ENCODE peak calls at places on chromosomes 5 and 9, in eight cellular contexts. One of them, this sample, is unnamed.

GRCh38 chr5:95611396-95611795 is 8.5 kb upstream of the GPR150 start:
- DNase-seq in ovary: no peak
- DNase-seq in cardiac muscle cell: no peak
- DNase-seq in heart left ventricle: no peak
- DNase-seq in HepG2: no peak
- DNase-seq in A549: no peak
- DNase-seq in effector memory CD4-positive, alpha-beta T cell: no peak
- DNase-seq in lung: no peak
- DNase-seq in this sample: no peak

GRCh38 chr9:115672477-115673316 is 480.9 kb upstream of the PAPPA start:
- DNase-seq in heart left ventricle: no peak
- DNase-seq in lung: no peak
- DNase-seq in cardiac muscle cell: peak; percentile 94
- DNase-seq in A549: peak; percentile 84
- DNase-seq in effector memory CD4-positive, alpha-beta T cell: no peak
- DNase-seq in HepG2: peak; percentile 1
- DNase-seq in ovary: no peak
- DNase-seq in this sample: no peak

GRCh38 chr5:459562-460412 is 16.8 kb downstream of the EXOC3 start:
- DNase-seq in ovary: no peak
- DNase-seq in effector memory CD4-positive, alpha-beta T cell: no peak
- DNase-seq in lung: no peak
- DNase-seq in HepG2: no peak
- DNase-seq in heart left ventricle: peak; percentile 28
- DNase-seq in cardiac muscle cell: no peak
- DNase-seq in A549: no peak
- DNase-seq in this sample: peak; percentile 28

GRCh38 chr9:103242025-103242424 is 246.9 kb downstream of the CYLC2 start:
- DNase-seq in lung: no peak
- DNase-seq in heart left ventricle: no peak
- DNase-seq in cardiac muscle cell: no peak
- DNase-seq in HepG2: no peak
- DNase-seq in effector memory CD4-positive, alpha-beta T cell: no peak
- DNase-seq in A549: no peak
- DNase-seq in ovary: no peak
- DNase-seq in this sample: no peak

GRCh38 chr5:168291961-168292782 is 727 bp downstream of the WWC1 start:
- DNase-seq in cardiac muscle cell: peak; percentile 13
- DNase-seq in effector memory CD4-positive, alpha-beta T cell: no peak
- DNase-seq in A549: no peak
- DNase-seq in lung: no peak
- DNase-seq in heart left ventricle: no peak
- DNase-seq in HepG2: no peak
- DNase-seq in ovary: no peak
- DNase-seq in this sample: no peak

GRCh38 chr5:149959406-149960236 is 937 bp upstream of the SLC26A2 start:
- DNase-seq in cardiac muscle cell: peak; percentile 75
- DNase-seq in HepG2: no peak
- DNase-seq in ovary: no peak
- DNase-seq in effector memory CD4-positive, alpha-beta T cell: peak; percentile 16
- DNase-seq in lung: no peak
- DNase-seq in A549: peak; percentile 84
- DNase-seq in heart left ventricle: no peak
- DNase-seq in this sample: no peak

GRCh38 chr9:16143310-16143709 is 590.5 kb downstream of the CCDC171 start:
- DNase-seq in lung: no peak
- DNase-seq in cardiac muscle cell: no peak
- DNase-seq in effector memory CD4-positive, alpha-beta T cell: no peak
- DNase-seq in heart left ventricle: no peak
- DNase-seq in ovary: no peak
- DNase-seq in HepG2: no peak
- DNase-seq in A549: no peak
- DNase-seq in this sample: no peak

GRCh38 chr9:91474656-91475055 is 51.0 kb upstream of the NFIL3 start:
- DNase-seq in ovary: no peak
- DNase-seq in HepG2: no peak
- DNase-seq in lung: no peak
- DNase-seq in A549: no peak
- DNase-seq in effector memory CD4-positive, alpha-beta T cell: no peak
- DNase-seq in cardiac muscle cell: peak; percentile 66
- DNase-seq in heart left ventricle: no peak
- DNase-seq in this sample: no peak

GRCh38 chr5:68007446-68007845 is 208.1 kb upstream of the PIK3R1 start:
- DNase-seq in effector memory CD4-positive, alpha-beta T cell: no peak
- DNase-seq in cardiac muscle cell: peak; percentile 95
- DNase-seq in HepG2: peak; percentile 2
- DNase-seq in lung: peak; percentile 43
- DNase-seq in ovary: peak; percentile 55
- DNase-seq in heart left ventricle: no peak
- DNase-seq in A549: no peak
- DNase-seq in this sample: peak; percentile 69

GRCh38 chr5:160905285-160905684 is 53.3 kb upstream of the ATP10B start:
- DNase-seq in lung: no peak
- DNase-seq in A549: no peak
- DNase-seq in cardiac muscle cell: no peak
- DNase-seq in effector memory CD4-positive, alpha-beta T cell: no peak
- DNase-seq in heart left ventricle: no peak
- DNase-seq in ovary: no peak
- DNase-seq in HepG2: no peak
- DNase-seq in this sample: no peak

GRCh38 chr5:3161672-3162071 is 410.2 kb upstream of the IRX2 start:
- DNase-seq in lung: no peak
- DNase-seq in effector memory CD4-positive, alpha-beta T cell: no peak
- DNase-seq in heart left ventricle: no peak
- DNase-seq in ovary: no peak
- DNase-seq in A549: no peak
- DNase-seq in HepG2: no peak
- DNase-seq in cardiac muscle cell: no peak
- DNase-seq in this sample: no peak

GRCh38 chr5:141872496-141873356 is 5.5 kb downstream of the PCDH1 start:
- DNase-seq in A549: no peak
- DNase-seq in effector memory CD4-positive, alpha-beta T cell: no peak
- DNase-seq in cardiac muscle cell: peak; percentile 55
- DNase-seq in lung: no peak
- DNase-seq in ovary: no peak
- DNase-seq in HepG2: no peak
- DNase-seq in heart left ventricle: no peak
- DNase-seq in this sample: no peak

GRCh38 chr9:76403352-76403751 is 9.1 kb upstream of the RFK start:
- DNase-seq in effector memory CD4-positive, alpha-beta T cell: no peak
- DNase-seq in ovary: no peak
- DNase-seq in heart left ventricle: no peak
- DNase-seq in cardiac muscle cell: peak; percentile 90
- DNase-seq in lung: no peak
- DNase-seq in A549: peak; percentile 48
- DNase-seq in HepG2: peak; percentile 64
- DNase-seq in this sample: no peak

GRCh38 chr9:22022396-22022795 is 13.3 kb upstream of the CDKN2B start:
- DNase-seq in lung: no peak
- DNase-seq in cardiac muscle cell: no peak
- DNase-seq in heart left ventricle: no peak
- DNase-seq in effector memory CD4-positive, alpha-beta T cell: no peak
- DNase-seq in HepG2: no peak
- DNase-seq in A549: no peak
- DNase-seq in ovary: no peak
- DNase-seq in this sample: no peak

GRCh38 chr5:108311682-108312081 is 70.2 kb downstream of the FBXL17 start:
- DNase-seq in cardiac muscle cell: no peak
- DNase-seq in effector memory CD4-positive, alpha-beta T cell: no peak
- DNase-seq in ovary: no peak
- DNase-seq in lung: no peak
- DNase-seq in A549: no peak
- DNase-seq in HepG2: no peak
- DNase-seq in heart left ventricle: no peak
- DNase-seq in this sample: no peak

GRCh38 chr5:147621016-147621415 is 111.1 kb upstream of the DPYSL3 start:
- DNase-seq in lung: no peak
- DNase-seq in cardiac muscle cell: peak; percentile 33
- DNase-seq in heart left ventricle: no peak
- DNase-seq in HepG2: no peak
- DNase-seq in effector memory CD4-positive, alpha-beta T cell: no peak
- DNase-seq in ovary: no peak
- DNase-seq in A549: no peak
- DNase-seq in this sample: no peak

GRCh38 chr5:81753429-81753828 is 2.5 kb upstream of the SSBP2 start:
- DNase-seq in HepG2: no peak
- DNase-seq in A549: no peak
- DNase-seq in effector memory CD4-positive, alpha-beta T cell: no peak
- DNase-seq in cardiac muscle cell: no peak
- DNase-seq in heart left ventricle: no peak
- DNase-seq in lung: no peak
- DNase-seq in ovary: no peak
- DNase-seq in this sample: no peak

GRCh38 chr9:92771309-92771708 is 6.7 kb upstream of the BICD2 start:
- DNase-seq in A549: no peak
- DNase-seq in cardiac muscle cell: no peak
- DNase-seq in lung: no peak
- DNase-seq in effector memory CD4-positive, alpha-beta T cell: no peak
- DNase-seq in HepG2: no peak
- DNase-seq in heart left ventricle: no peak
- DNase-seq in ovary: no peak
- DNase-seq in this sample: no peak

GRCh38 chr9:91035825-91036208 is 234.2 kb downstream of the SYK start:
- DNase-seq in cardiac muscle cell: no peak
- DNase-seq in lung: no peak
- DNase-seq in HepG2: no peak
- DNase-seq in A549: no peak
- DNase-seq in heart left ventricle: no peak
- DNase-seq in ovary: no peak
- DNase-seq in effector memory CD4-positive, alpha-beta T cell: no peak
- DNase-seq in this sample: no peak

GRCh38 chr9:5499889-5500398 is 10.4 kb upstream of the PDCD1LG2 start:
- DNase-seq in effector memory CD4-positive, alpha-beta T cell: no peak
- DNase-seq in lung: peak; percentile 39
- DNase-seq in HepG2: no peak
- DNase-seq in cardiac muscle cell: peak; percentile 84
- DNase-seq in ovary: no peak
- DNase-seq in A549: no peak
- DNase-seq in heart left ventricle: no peak
- DNase-seq in this sample: no peak

GRCh38 chr5:146606838-146607237 is 90.8 kb upstream of the GPR151 start:
- DNase-seq in cardiac muscle cell: no peak
- DNase-seq in A549: no peak
- DNase-seq in lung: no peak
- DNase-seq in HepG2: no peak
- DNase-seq in ovary: no peak
- DNase-seq in effector memory CD4-positive, alpha-beta T cell: no peak
- DNase-seq in heart left ventricle: no peak
- DNase-seq in this sample: no peak

GRCh38 chr5:74275204-74275992 is 365.1 kb downstream of the ENC1 start:
- DNase-seq in cardiac muscle cell: peak; percentile 62
- DNase-seq in heart left ventricle: no peak
- DNase-seq in effector memory CD4-positive, alpha-beta T cell: no peak
- DNase-seq in ovary: no peak
- DNase-seq in A549: no peak
- DNase-seq in HepG2: no peak
- DNase-seq in lung: no peak
- DNase-seq in this sample: no peak

GRCh38 chr5:56569576-56569975 is 245.8 kb upstream of the MAP3K1 start:
- DNase-seq in heart left ventricle: no peak
- DNase-seq in cardiac muscle cell: peak; percentile 76
- DNase-seq in effector memory CD4-positive, alpha-beta T cell: no peak
- DNase-seq in ovary: no peak
- DNase-seq in HepG2: no peak
- DNase-seq in A549: no peak
- DNase-seq in lung: no peak
- DNase-seq in this sample: no peak

GRCh38 chr5:54520940-54521339 is 3.4 kb downstream of the SNX18 start:
- DNase-seq in A549: no peak
- DNase-seq in cardiac muscle cell: peak; percentile 58
- DNase-seq in effector memory CD4-positive, alpha-beta T cell: no peak
- DNase-seq in ovary: no peak
- DNase-seq in HepG2: no peak
- DNase-seq in heart left ventricle: no peak
- DNase-seq in lung: no peak
- DNase-seq in this sample: no peak

GRCh38 chr5:7668161-7668560 is 182.8 kb downstream of the CFAP90 start:
- DNase-seq in ovary: no peak
- DNase-seq in HepG2: no peak
- DNase-seq in cardiac muscle cell: no peak
- DNase-seq in lung: no peak
- DNase-seq in A549: no peak
- DNase-seq in heart left ventricle: no peak
- DNase-seq in effector memory CD4-positive, alpha-beta T cell: no peak
- DNase-seq in this sample: no peak

GRCh38 chr9:126421567-126422428 is 95.2 kb downstream of the MVB12B start:
- DNase-seq in ovary: no peak
- DNase-seq in effector memory CD4-positive, alpha-beta T cell: no peak
- DNase-seq in HepG2: no peak
- DNase-seq in heart left ventricle: no peak
- DNase-seq in lung: no peak
- DNase-seq in cardiac muscle cell: no peak
- DNase-seq in A549: no peak
- DNase-seq in this sample: peak; percentile 47
- H3K4me1 ChIP-seq in ovary: no peaks in the 10 kb centered on the region
- H3K4me1 ChIP-seq in effector memory CD4-positive, alpha-beta T cell: peaks cover 11% of the 10 kb centered on the region
- H3K4me1 ChIP-seq in HepG2: peaks cover 4% of the 10 kb centered on the region
- H3K4me1 ChIP-seq in heart left ventricle: peaks cover 12% of the 10 kb centered on the region
- H3K4me1 ChIP-seq in lung: peaks cover 2% of the 10 kb centered on the region
- H3K4me1 ChIP-seq in cardiac muscle cell: peaks cover 7% of the 10 kb centered on the region
- H3K4me1 ChIP-seq in A549: peaks cover 28% of the 10 kb centered on the region
- H3K4me1 ChIP-seq in this sample: no peaks in the 10 kb centered on the region

GRCh38 chr5:156326718-156327259 is at the start of gene SGCD:
- DNase-seq in A549: peak; percentile 40
- DNase-seq in HepG2: no peak
- DNase-seq in effector memory CD4-positive, alpha-beta T cell: no peak
- DNase-seq in cardiac muscle cell: peak; percentile 89
- DNase-seq in heart left ventricle: peak; percentile 85
- DNase-seq in lung: no peak
- DNase-seq in ovary: peak; percentile 60
- DNase-seq in this sample: peak; percentile 84
- H3K4me3 ChIP-seq in A549: peak within 1 kb of the TSS; percentile 38
- H3K4me3 ChIP-seq in HepG2: no peak within 1 kb of the TSS
- H3K4me3 ChIP-seq in effector memory CD4-positive, alpha-beta T cell: no peak within 1 kb of the TSS
- H3K4me3 ChIP-seq in cardiac muscle cell: no peak within 1 kb of the TSS
- H3K4me3 ChIP-seq in heart left ventricle: peak within 1 kb of the TSS; percentile 44
- H3K4me3 ChIP-seq in lung: no peak within 1 kb of the TSS
- H3K4me3 ChIP-seq in ovary: peak within 1 kb of the TSS; percentile 45
- H3K4me3 ChIP-seq in this sample: peak within 1 kb of the TSS; percentile 92

DNA sequence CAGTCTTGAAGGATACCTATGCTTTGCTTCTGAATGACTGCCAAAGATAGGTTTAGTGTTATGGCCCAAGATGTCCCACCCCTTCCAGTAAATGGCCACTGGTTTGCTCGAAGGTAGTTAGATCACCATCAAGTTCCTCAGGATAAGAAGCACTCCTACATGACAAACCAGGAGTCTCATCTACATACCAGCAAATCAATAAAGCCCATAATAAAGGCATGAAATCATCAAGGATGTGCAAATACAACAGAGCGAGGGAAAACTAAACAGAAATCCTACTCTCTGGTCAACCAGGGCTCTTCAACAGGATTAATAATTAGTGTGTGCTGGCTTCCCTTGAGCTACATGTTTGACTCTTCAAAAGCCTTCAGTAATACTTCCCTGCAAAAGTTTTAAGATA is 141.0 kb downstream of the LHFPL2 start:
- DNase-seq in heart left ventricle: no peak
- DNase-seq in lung: no peak
- DNase-seq in effector memory CD4-positive, alpha-beta T cell: no peak
- DNase-seq in ovary: no peak
- DNase-seq in cardiac muscle cell: no peak
- DNase-seq in A549: no peak
- DNase-seq in HepG2: peak; percentile 12
- DNase-seq in this sample: no peak
- H3K4me1 ChIP-seq in heart left ventricle: peaks cover 77% of the 10 kb centered on the region
- H3K4me1 ChIP-seq in lung: peaks cover 17% of the 10 kb centered on the region
- H3K4me1 ChIP-seq in effector memory CD4-positive, alpha-beta T cell: no peaks in the 10 kb centered on the region
- H3K4me1 ChIP-seq in ovary: peaks cover 17% of the 10 kb centered on the region
- H3K4me1 ChIP-seq in cardiac muscle cell: peaks cover 91% of the 10 kb centered on the region
- H3K4me1 ChIP-seq in A549: peaks cover 45% of the 10 kb centered on the region
- H3K4me1 ChIP-seq in HepG2: peaks cover 30% of the 10 kb centered on the region
- H3K4me1 ChIP-seq in this sample: peaks cover 3% of the 10 kb centered on the region

GRCh38 chr9:71896762-71897161 is 14.2 kb downstream of the ABHD17B start:
- DNase-seq in lung: no peak
- DNase-seq in ovary: no peak
- DNase-seq in HepG2: no peak
- DNase-seq in cardiac muscle cell: no peak
- DNase-seq in heart left ventricle: no peak
- DNase-seq in A549: no peak
- DNase-seq in effector memory CD4-positive, alpha-beta T cell: no peak
- DNase-seq in this sample: no peak
- H3K4me3 ChIP-seq in lung: no peak overlapping the region
- H3K4me3 ChIP-seq in ovary: no peak overlapping the region
- H3K4me3 ChIP-seq in HepG2: no peak overlapping the region
- H3K4me3 ChIP-seq in cardiac muscle cell: no peak overlapping the region
- H3K4me3 ChIP-seq in heart left ventricle: no peak overlapping the region
- H3K4me3 ChIP-seq in A549: no peak overlapping the region
- H3K4me3 ChIP-seq in effector memory CD4-positive, alpha-beta T cell: no peak overlapping the region
- H3K4me3 ChIP-seq in this sample: no peak overlapping the region

This sample was measured in aorta.